ENCODE peak calls at places on chromosome 17, in four cellular contexts. E, C, I and X are unnamed samples.

GRCh38 chr17:61399131-61400057 is at the start of gene TBX2:
- DNase-seq in E (peak; percentile 83), C (no peak), I (no peak), X (no peak)

GRCh38 chr17:43044024-43044423 is 19.0 kb downstream of the RND2 start:
- DNase-seq in E (no peak), C (no peak), I (no peak), X (no peak)

GRCh38 chr17:48611681-48612455 is 1.1 kb upstream of the HOXB7 start:
- DNase-seq in E (no peak), C (no peak), I (no peak), X (no peak)

GRCh38 chr17:83203073-83203471 is 123.7 kb downstream of the METRNL start:
- DNase-seq in E (peak; percentile 98), C (no peak), I (no peak), X (peak; percentile 6)

GRCh38 chr17:7262192-7263070 is at the start of gene CLDN7:
- DNase-seq in E (no peak), C (no peak), I (no peak), X (no peak)

GRCh38 chr17:57603978-57604377 is 141.1 kb downstream of the CCDC182 start:
- DNase-seq in E (no peak), C (no peak), I (peak; percentile 62), X (no peak)

GRCh38 chr17:80043963-80044362 is 7.5 kb downstream of the CCDC40 start:
- DNase-seq in E (no peak), C (no peak), I (no peak), X (no peak)

GRCh38 chr17:81371910-81372760 is 23.1 kb upstream of the BAHCC1 start:
- DNase-seq in E (no peak), C (peak; percentile 45), I (no peak), X (no peak)

GRCh38 chr17:75571197-75571884 is 16.3 kb upstream of the MYO15B start:
- DNase-seq in E (no peak), C (peak; percentile 24), I (no peak), X (no peak)

GRCh38 chr17:73539176-73539575 is 105.1 kb downstream of the SDK2 start:
- DNase-seq in E (no peak), C (no peak), I (no peak), X (no peak)

GRCh38 chr17:32519769-32520701 is 33.2 kb downstream of the CDK5R1 start:
- DNase-seq in E (no peak), C (no peak), I (peak; percentile 35), X (no peak)